ENCODE peak calls at places on chromosomes 4 and X, in ten cellular contexts. One of them, this sample, is unnamed.

GRCh38 chr4:735583-735982 is 30.0 kb downstream of the PCGF3 start:
- DNase-seq in SW 1271: no peak
- DNase-seq in hypothalamus: no peak
- DNase-seq in HFFc6: no peak
- DNase-seq in WTC11: no peak
- DNase-seq in NCI-H1092: no peak
- DNase-seq in activated CD4-positive, alpha-beta T cell treated with anti-CD3 and anti-CD28 coated beads, Interleukin-2, amount 50 U/mL, for 1 hour: no peak
- DNase-seq in CD4-positive, alpha-beta memory T cell: no peak
- DNase-seq in hepatocyte: no peak
- DNase-seq in AG20443: no peak
- DNase-seq in this sample: no peak

GRCh38 chr4:56026596-56026995 is 77.9 kb downstream of the CEP135 start:
- DNase-seq in SW 1271: no peak
- DNase-seq in hypothalamus: no peak
- DNase-seq in HFFc6: peak
- DNase-seq in WTC11: no peak
- DNase-seq in NCI-H1092: no peak
- DNase-seq in activated CD4-positive, alpha-beta T cell treated with anti-CD3 and anti-CD28 coated beads, Interleukin-2, amount 50 U/mL, for 1 hour: no peak
- DNase-seq in CD4-positive, alpha-beta memory T cell: no peak
- DNase-seq in hepatocyte: no peak
- DNase-seq in AG20443: no peak
- DNase-seq in this sample: peak

GRCh38 chr4:165204462-165204830 is 2.9 kb upstream of the KLHL2 start:
- DNase-seq in SW 1271: no peak
- DNase-seq in hypothalamus: no peak
- DNase-seq in HFFc6: no peak
- DNase-seq in WTC11: no peak
- DNase-seq in NCI-H1092: no peak
- DNase-seq in activated CD4-positive, alpha-beta T cell treated with anti-CD3 and anti-CD28 coated beads, Interleukin-2, amount 50 U/mL, for 1 hour: no peak
- DNase-seq in CD4-positive, alpha-beta memory T cell: no peak
- DNase-seq in hepatocyte: no peak
- DNase-seq in AG20443: peak
- DNase-seq in this sample: no peak

GRCh38 chrX:134294548-134294947 is 57.6 kb downstream of the CCDC160 start:
- DNase-seq in SW 1271: no peak
- DNase-seq in hypothalamus: no peak
- DNase-seq in HFFc6: no peak
- DNase-seq in WTC11: no peak
- DNase-seq in NCI-H1092: no peak
- DNase-seq in activated CD4-positive, alpha-beta T cell treated with anti-CD3 and anti-CD28 coated beads, Interleukin-2, amount 50 U/mL, for 1 hour: no peak
- DNase-seq in CD4-positive, alpha-beta memory T cell: no peak
- DNase-seq in hepatocyte: no peak
- DNase-seq in AG20443: no peak
- DNase-seq in this sample: no peak

GRCh38 chr4:159360549-159360948 is 257.7 kb downstream of the RAPGEF2 start:
- DNase-seq in SW 1271: no peak
- DNase-seq in hypothalamus: no peak
- DNase-seq in HFFc6: peak
- DNase-seq in WTC11: no peak
- DNase-seq in NCI-H1092: no peak
- DNase-seq in activated CD4-positive, alpha-beta T cell treated with anti-CD3 and anti-CD28 coated beads, Interleukin-2, amount 50 U/mL, for 1 hour: no peak
- DNase-seq in CD4-positive, alpha-beta memory T cell: no peak
- DNase-seq in hepatocyte: no peak
- DNase-seq in AG20443: peak
- DNase-seq in this sample: peak

GRCh38 chrX:17535229-17535628 is 160.2 kb downstream of the NHS start:
- DNase-seq in SW 1271: no peak
- DNase-seq in hypothalamus: no peak
- DNase-seq in HFFc6: no peak
- DNase-seq in WTC11: peak
- DNase-seq in NCI-H1092: no peak
- DNase-seq in activated CD4-positive, alpha-beta T cell treated with anti-CD3 and anti-CD28 coated beads, Interleukin-2, amount 50 U/mL, for 1 hour: peak
- DNase-seq in CD4-positive, alpha-beta memory T cell: no peak
- DNase-seq in hepatocyte: peak
- DNase-seq in AG20443: peak
- DNase-seq in this sample: no peak

GRCh38 chr4:138034871-138035270 is 207.3 kb downstream of the SLC7A11 start:
- DNase-seq in SW 1271: peak
- DNase-seq in hypothalamus: no peak
- DNase-seq in HFFc6: peak
- DNase-seq in WTC11: no peak
- DNase-seq in NCI-H1092: no peak
- DNase-seq in activated CD4-positive, alpha-beta T cell treated with anti-CD3 and anti-CD28 coated beads, Interleukin-2, amount 50 U/mL, for 1 hour: no peak
- DNase-seq in CD4-positive, alpha-beta memory T cell: no peak
- DNase-seq in hepatocyte: no peak
- DNase-seq in AG20443: peak
- DNase-seq in this sample: no peak

GRCh38 chr4:71938776-71939175 is 93.0 kb upstream of the NPFFR2 start:
- DNase-seq in SW 1271: no peak
- DNase-seq in hypothalamus: no peak
- DNase-seq in HFFc6: no peak
- DNase-seq in WTC11: no peak
- DNase-seq in NCI-H1092: no peak
- DNase-seq in activated CD4-positive, alpha-beta T cell treated with anti-CD3 and anti-CD28 coated beads, Interleukin-2, amount 50 U/mL, for 1 hour: no peak
- DNase-seq in CD4-positive, alpha-beta memory T cell: no peak
- DNase-seq in hepatocyte: no peak
- DNase-seq in AG20443: no peak
- DNase-seq in this sample: no peak

GRCh38 chrX:98362630-98363029 is 1478.9 kb downstream of the RPA4 start:
- DNase-seq in SW 1271: no peak
- DNase-seq in hypothalamus: no peak
- DNase-seq in HFFc6: no peak
- DNase-seq in WTC11: no peak
- DNase-seq in NCI-H1092: no peak
- DNase-seq in activated CD4-positive, alpha-beta T cell treated with anti-CD3 and anti-CD28 coated beads, Interleukin-2, amount 50 U/mL, for 1 hour: no peak
- DNase-seq in CD4-positive, alpha-beta memory T cell: no peak
- DNase-seq in hepatocyte: no peak
- DNase-seq in AG20443: no peak
- DNase-seq in this sample: no peak

GRCh38 chrX:102672876-102673275 is 21.6 kb downstream of the GPRASP1 start:
- DNase-seq in SW 1271: no peak
- DNase-seq in hypothalamus: no peak
- DNase-seq in HFFc6: no peak
- DNase-seq in WTC11: no peak
- DNase-seq in NCI-H1092: no peak
- DNase-seq in activated CD4-positive, alpha-beta T cell treated with anti-CD3 and anti-CD28 coated beads, Interleukin-2, amount 50 U/mL, for 1 hour: no peak
- DNase-seq in CD4-positive, alpha-beta memory T cell: no peak
- DNase-seq in hepatocyte: no peak
- DNase-seq in AG20443: no peak
- DNase-seq in this sample: no peak

GRCh38 chr4:15893967-15894366 is 44.6 kb downstream of the FGFBP1 start:
- DNase-seq in SW 1271: no peak
- DNase-seq in hypothalamus: no peak
- DNase-seq in HFFc6: peak
- DNase-seq in WTC11: no peak
- DNase-seq in NCI-H1092: no peak
- DNase-seq in activated CD4-positive, alpha-beta T cell treated with anti-CD3 and anti-CD28 coated beads, Interleukin-2, amount 50 U/mL, for 1 hour: no peak
- DNase-seq in CD4-positive, alpha-beta memory T cell: no peak
- DNase-seq in hepatocyte: peak
- DNase-seq in AG20443: peak
- DNase-seq in this sample: peak

GRCh38 chr4:188006285-188006848 is 10.8 kb downstream of the ZFP42 start:
- DNase-seq in SW 1271: no peak
- DNase-seq in hypothalamus: no peak
- DNase-seq in HFFc6: no peak
- DNase-seq in WTC11: no peak
- DNase-seq in NCI-H1092: no peak
- DNase-seq in activated CD4-positive, alpha-beta T cell treated with anti-CD3 and anti-CD28 coated beads, Interleukin-2, amount 50 U/mL, for 1 hour: no peak
- DNase-seq in CD4-positive, alpha-beta memory T cell: no peak
- DNase-seq in hepatocyte: no peak
- DNase-seq in AG20443: no peak
- DNase-seq in this sample: no peak

GRCh38 chr4:73222466-73223257 is 35.9 kb downstream of the ANKRD17 start:
- DNase-seq in SW 1271: peak
- DNase-seq in hypothalamus: peak
- DNase-seq in HFFc6: peak
- DNase-seq in WTC11: no peak
- DNase-seq in NCI-H1092: peak
- DNase-seq in activated CD4-positive, alpha-beta T cell treated with anti-CD3 and anti-CD28 coated beads, Interleukin-2, amount 50 U/mL, for 1 hour: peak
- DNase-seq in CD4-positive, alpha-beta memory T cell: peak
- DNase-seq in hepatocyte: peak
- DNase-seq in AG20443: peak
- DNase-seq in this sample: peak

GRCh38 chr4:102344520-102344954 is 745 bp downstream of the SLC39A8 start:
- DNase-seq in SW 1271: peak
- DNase-seq in hypothalamus: peak
- DNase-seq in HFFc6: no peak
- DNase-seq in WTC11: peak
- DNase-seq in NCI-H1092: peak
- DNase-seq in activated CD4-positive, alpha-beta T cell treated with anti-CD3 and anti-CD28 coated beads, Interleukin-2, amount 50 U/mL, for 1 hour: peak
- DNase-seq in CD4-positive, alpha-beta memory T cell: no peak
- DNase-seq in hepatocyte: peak
- DNase-seq in AG20443: peak
- DNase-seq in this sample: no peak

GRCh38 chr4:106062452-106062875 is 167.2 kb downstream of the NPNT start:
- DNase-seq in SW 1271: no peak
- DNase-seq in hypothalamus: no peak
- DNase-seq in HFFc6: peak
- DNase-seq in WTC11: no peak
- DNase-seq in NCI-H1092: no peak
- DNase-seq in activated CD4-positive, alpha-beta T cell treated with anti-CD3 and anti-CD28 coated beads, Interleukin-2, amount 50 U/mL, for 1 hour: no peak
- DNase-seq in CD4-positive, alpha-beta memory T cell: no peak
- DNase-seq in hepatocyte: no peak
- DNase-seq in AG20443: peak
- DNase-seq in this sample: peak

GRCh38 chr4:77776182-77777134 is 42.7 kb downstream of the CNOT6L start:
- DNase-seq in SW 1271: no peak
- DNase-seq in hypothalamus: no peak
- DNase-seq in HFFc6: peak
- DNase-seq in WTC11: no peak
- DNase-seq in NCI-H1092: no peak
- DNase-seq in activated CD4-positive, alpha-beta T cell treated with anti-CD3 and anti-CD28 coated beads, Interleukin-2, amount 50 U/mL, for 1 hour: no peak
- DNase-seq in CD4-positive, alpha-beta memory T cell: no peak
- DNase-seq in hepatocyte: no peak
- DNase-seq in AG20443: no peak
- DNase-seq in this sample: no peak

GRCh38 chr4:104826171-104826570 is 320.5 kb upstream of the TET2 start:
- DNase-seq in SW 1271: no peak
- DNase-seq in hypothalamus: no peak
- DNase-seq in HFFc6: no peak
- DNase-seq in WTC11: no peak
- DNase-seq in NCI-H1092: no peak
- DNase-seq in activated CD4-positive, alpha-beta T cell treated with anti-CD3 and anti-CD28 coated beads, Interleukin-2, amount 50 U/mL, for 1 hour: no peak
- DNase-seq in CD4-positive, alpha-beta memory T cell: no peak
- DNase-seq in hepatocyte: no peak
- DNase-seq in AG20443: no peak
- DNase-seq in this sample: no peak

GRCh38 chrX:17732138-17732783 is 5.0 kb upstream of the SCML1 start:
- DNase-seq in SW 1271: no peak
- DNase-seq in hypothalamus: no peak
- DNase-seq in HFFc6: no peak
- DNase-seq in WTC11: no peak
- DNase-seq in NCI-H1092: no peak
- DNase-seq in activated CD4-positive, alpha-beta T cell treated with anti-CD3 and anti-CD28 coated beads, Interleukin-2, amount 50 U/mL, for 1 hour: no peak
- DNase-seq in CD4-positive, alpha-beta memory T cell: no peak
- DNase-seq in hepatocyte: no peak
- DNase-seq in AG20443: peak
- DNase-seq in this sample: no peak

GRCh38 chr4:8228319-8229250 is 29.5 kb downstream of the SH3TC1 start:
- DNase-seq in SW 1271: no peak
- DNase-seq in hypothalamus: peak
- DNase-seq in HFFc6: peak
- DNase-seq in WTC11: no peak
- DNase-seq in NCI-H1092: peak
- DNase-seq in activated CD4-positive, alpha-beta T cell treated with anti-CD3 and anti-CD28 coated beads, Interleukin-2, amount 50 U/mL, for 1 hour: peak
- DNase-seq in CD4-positive, alpha-beta memory T cell: peak
- DNase-seq in hepatocyte: peak
- DNase-seq in AG20443: peak
- DNase-seq in this sample: peak

GRCh38 chr4:100224701-100225100 is 34.4 kb upstream of the DDIT4L start:
- DNase-seq in SW 1271: no peak
- DNase-seq in hypothalamus: no peak
- DNase-seq in HFFc6: no peak
- DNase-seq in WTC11: no peak
- DNase-seq in NCI-H1092: no peak
- DNase-seq in activated CD4-positive, alpha-beta T cell treated with anti-CD3 and anti-CD28 coated beads, Interleukin-2, amount 50 U/mL, for 1 hour: no peak
- DNase-seq in CD4-positive, alpha-beta memory T cell: no peak
- DNase-seq in hepatocyte: no peak
- DNase-seq in AG20443: no peak
- DNase-seq in this sample: no peak

GRCh38 chr4:40192286-40193017 is 4.4 kb upstream of the RHOH start:
- DNase-seq in SW 1271: no peak
- DNase-seq in hypothalamus: no peak
- DNase-seq in HFFc6: no peak
- DNase-seq in WTC11: no peak
- DNase-seq in NCI-H1092: no peak
- DNase-seq in activated CD4-positive, alpha-beta T cell treated with anti-CD3 and anti-CD28 coated beads, Interleukin-2, amount 50 U/mL, for 1 hour: no peak
- DNase-seq in CD4-positive, alpha-beta memory T cell: no peak
- DNase-seq in hepatocyte: no peak
- DNase-seq in AG20443: no peak
- DNase-seq in this sample: no peak

GRCh38 chr4:83851261-83852084 is 315.6 kb downstream of the GPAT3 start:
- DNase-seq in SW 1271: no peak
- DNase-seq in hypothalamus: no peak
- DNase-seq in HFFc6: peak
- DNase-seq in WTC11: peak
- DNase-seq in NCI-H1092: no peak
- DNase-seq in activated CD4-positive, alpha-beta T cell treated with anti-CD3 and anti-CD28 coated beads, Interleukin-2, amount 50 U/mL, for 1 hour: no peak
- DNase-seq in CD4-positive, alpha-beta memory T cell: no peak
- DNase-seq in hepatocyte: peak
- DNase-seq in AG20443: peak
- DNase-seq in this sample: peak

GRCh38 chrX:131279617-131280016 is 9.5 kb downstream of the IGSF1 start:
- DNase-seq in SW 1271: no peak
- DNase-seq in hypothalamus: no peak
- DNase-seq in HFFc6: no peak
- DNase-seq in WTC11: no peak
- DNase-seq in NCI-H1092: no peak
- DNase-seq in activated CD4-positive, alpha-beta T cell treated with anti-CD3 and anti-CD28 coated beads, Interleukin-2, amount 50 U/mL, for 1 hour: no peak
- DNase-seq in CD4-positive, alpha-beta memory T cell: no peak
- DNase-seq in hepatocyte: no peak
- DNase-seq in AG20443: no peak
- DNase-seq in this sample: no peak

GRCh38 chr4:71830-72229 is 18.7 kb downstream of the ZNF595 start:
- DNase-seq in SW 1271: no peak
- DNase-seq in hypothalamus: no peak
- DNase-seq in HFFc6: no peak
- DNase-seq in WTC11: no peak
- DNase-seq in NCI-H1092: no peak
- DNase-seq in activated CD4-positive, alpha-beta T cell treated with anti-CD3 and anti-CD28 coated beads, Interleukin-2, amount 50 U/mL, for 1 hour: no peak
- DNase-seq in CD4-positive, alpha-beta memory T cell: no peak
- DNase-seq in hepatocyte: no peak
- DNase-seq in AG20443: no peak
- DNase-seq in this sample: no peak

GRCh38 chrX:67780694-67781109 is 236.9 kb downstream of the AR start:
- DNase-seq in SW 1271: no peak
- DNase-seq in hypothalamus: peak
- DNase-seq in HFFc6: peak
- DNase-seq in WTC11: no peak
- DNase-seq in NCI-H1092: peak
- DNase-seq in activated CD4-positive, alpha-beta T cell treated with anti-CD3 and anti-CD28 coated beads, Interleukin-2, amount 50 U/mL, for 1 hour: no peak
- DNase-seq in CD4-positive, alpha-beta memory T cell: no peak
- DNase-seq in hepatocyte: peak
- DNase-seq in AG20443: peak
- DNase-seq in this sample: peak

GRCh38 chrX:107773206-107773605 is 2.4 kb downstream of the TSC22D3 start:
- DNase-seq in SW 1271: no peak
- DNase-seq in hypothalamus: no peak
- DNase-seq in HFFc6: no peak
- DNase-seq in WTC11: peak
- DNase-seq in NCI-H1092: no peak
- DNase-seq in activated CD4-positive, alpha-beta T cell treated with anti-CD3 and anti-CD28 coated beads, Interleukin-2, amount 50 U/mL, for 1 hour: no peak
- DNase-seq in CD4-positive, alpha-beta memory T cell: no peak
- DNase-seq in hepatocyte: peak
- DNase-seq in AG20443: no peak
- DNase-seq in this sample: no peak

GRCh38 chr4:107740950-107741701 is 21.1 kb upstream of the PAPSS1 start:
- DNase-seq in SW 1271: no peak
- DNase-seq in hypothalamus: no peak
- DNase-seq in HFFc6: peak
- DNase-seq in WTC11: no peak
- DNase-seq in NCI-H1092: no peak
- DNase-seq in activated CD4-positive, alpha-beta T cell treated with anti-CD3 and anti-CD28 coated beads, Interleukin-2, amount 50 U/mL, for 1 hour: no peak
- DNase-seq in CD4-positive, alpha-beta memory T cell: no peak
- DNase-seq in hepatocyte: peak
- DNase-seq in AG20443: peak
- DNase-seq in this sample: no peak

GRCh38 chrX:3697220-3697684 is 16.2 kb downstream of the PRKX start:
- DNase-seq in SW 1271: no peak
- DNase-seq in hypothalamus: no peak
- DNase-seq in HFFc6: no peak
- DNase-seq in WTC11: no peak
- DNase-seq in NCI-H1092: peak
- DNase-seq in activated CD4-positive, alpha-beta T cell treated with anti-CD3 and anti-CD28 coated beads, Interleukin-2, amount 50 U/mL, for 1 hour: no peak
- DNase-seq in CD4-positive, alpha-beta memory T cell: no peak
- DNase-seq in hepatocyte: no peak
- DNase-seq in AG20443: no peak
- DNase-seq in this sample: no peak